ENCODE peak calls at places on chromosome 18, in nine cellular contexts. Y is NCI-H1105; W is stimulated activated CD8-positive, alpha-beta memory T cell treated with anti-CD3 and anti-CD28 coated beads, Interleukin-7, amount 100 ng/mL, for 24 hours; B is fibroblast of mammary gland; R is fibroblast of the aortic adventitia; D is uterus; I is epithelial cell of prostate; Z is fibroblast of the conjunctiva; F is CD4-positive, alpha-beta T cell. Q is an unnamed sample.

GRCh38 chr18:79687806-79688205 is 8.2 kb downstream of the CTDP1 start:
- DNase-seq in Y (no peak), W (no peak), B (peak), R (peak), D (no peak), I (peak), Z (no peak), F (no peak), Q (no peak)

GRCh38 chr18:68734311-68734710 is 19.4 kb upstream of the TMX3 start:
- DNase-seq in Y (no peak), W (no peak), B (peak), R (peak), D (no peak), I (no peak), Z (no peak), F (no peak), Q (no peak)

GRCh38 chr18:31555971-31556747 is 35.5 kb upstream of the TTR start:
- DNase-seq in Y (peak), W (peak), B (peak), R (peak), D (peak), I (peak), Z (peak), F (peak), Q (no peak)

GRCh38 chr18:49861659-49862058 is 48.3 kb upstream of the ACAA2 start:
- DNase-seq in Y (no peak), W (no peak), B (peak), R (no peak), D (no peak), I (no peak), Z (no peak), F (no peak), Q (no peak)

GRCh38 chr18:1663879-1664705 is 759.4 kb downstream of the ADCYAP1 start:
- DNase-seq in Y (no peak), W (no peak), B (peak), R (peak), D (no peak), I (no peak), Z (no peak), F (no peak), Q (peak)

GRCh38 chr18:22977847-22978701 is 44.9 kb downstream of the RBBP8 start:
- DNase-seq in Y (no peak), W (no peak), B (peak), R (peak), D (no peak), I (peak), Z (peak), F (no peak), Q (no peak)

GRCh38 chr18:2821695-2822094 is 25.1 kb upstream of the EMILIN2 start:
- DNase-seq in Y (no peak), W (no peak), B (no peak), R (no peak), D (no peak), I (no peak), Z (no peak), F (no peak), Q (no peak)

GRCh38 chr18:79953921-79954651 is 2.6 kb upstream of the SLC66A2 start:
- DNase-seq in Y (no peak), W (no peak), B (no peak), R (no peak), D (no peak), I (peak), Z (no peak), F (no peak), Q (no peak)

GRCh38 chr18:48519431-48520100 is 19.3 kb upstream of the CTIF start:
- DNase-seq in Y (no peak), W (no peak), B (no peak), R (no peak), D (no peak), I (no peak), Z (no peak), F (no peak), Q (no peak)

GRCh38 chr18:76398899-76399612 is 96.0 kb downstream of the ZNF516 start:
- DNase-seq in Y (peak), W (peak), B (peak), R (peak), D (peak), I (peak), Z (peak), F (peak), Q (peak)

GRCh38 chr18:44801796-44802195 is 121.1 kb downstream of the SETBP1 start:
- DNase-seq in Y (no peak), W (no peak), B (no peak), R (no peak), D (no peak), I (no peak), Z (no peak), F (no peak), Q (no peak)

GRCh38 chr18:36546028-36546427 is 248.5 kb downstream of the FHOD3 start:
- DNase-seq in Y (no peak), W (no peak), B (no peak), R (no peak), D (no peak), I (no peak), Z (no peak), F (no peak), Q (no peak)

GRCh38 chr18:43662657-43663056 is 385.4 kb upstream of the SYT4 start:
- DNase-seq in Y (no peak), W (no peak), B (peak), R (peak), D (no peak), I (no peak), Z (peak), F (no peak), Q (no peak)

GRCh38 chr18:55968550-55968949 is 380.6 kb upstream of the TCF4 start:
- DNase-seq in Y (no peak), W (no peak), B (peak), R (no peak), D (no peak), I (peak), Z (no peak), F (no peak), Q (no peak)

GRCh38 chr18:8835556-8835955 is 130.2 kb downstream of the MTCL1 start:
- DNase-seq in Y (no peak), W (no peak), B (peak), R (peak), D (no peak), I (no peak), Z (peak), F (no peak), Q (no peak)

GRCh38 chr18:48929212-48929612 is 21.6 kb downstream of the SMAD7 start:
- DNase-seq in Y (no peak), W (no peak), B (peak), R (no peak), D (no peak), I (no peak), Z (no peak), F (no peak), Q (no peak)